ENCODE peak calls at places on chromosomes 4 and X, in eight cellular contexts. L is NCI-H2171 treated with DMSO at 0.1 percent for 48 hours; D is non-pigmented ciliary epithelial cell; N is fibroblast of the aortic adventitia; X is upper lobe of left lung; J is GM10248; Z is SJSA1; F is stimulated activated CD8-positive, alpha-beta memory T cell treated with anti-CD3 and anti-CD28 coated beads, Interleukin-4, amount 100 ng/mL, for 4 hours. H is an unnamed sample.

GRCh38 chr4:48831532-48832015 is 686 bp downstream of the OCIAD1 start:
- DNase-seq in L (no peak), D (no peak), N (no peak), X (no peak), J (no peak), Z (no peak), F (no peak), H (no peak)

GRCh38 chr4:125070869-125071268 is 243.9 kb upstream of the FAT4 start:
- DNase-seq in L (no peak), D (no peak), N (no peak), X (no peak), J (no peak), Z (no peak), F (no peak), H (no peak)

GRCh38 chr4:103091601-103092223 is 7.9 kb downstream of the BDH2 start:
- DNase-seq in L (peak), D (peak), N (peak), X (no peak), J (peak), Z (no peak), F (no peak), H (peak)

GRCh38 chrX:153794018-153794896 is at the start of the genes IDH3G and SSR4:
- DNase-seq in L (peak), D (peak), N (peak), X (peak), J (peak), Z (peak), F (peak), H (peak)

GRCh38 chrX:9538544-9539045 is 73.7 kb downstream of the TBL1X start:
- DNase-seq in L (peak), D (no peak), N (no peak), X (no peak), J (no peak), Z (no peak), F (no peak), H (no peak)

GRCh38 chrX:8845060-8845459 is 43.9 kb upstream of the FAM9A start:
- DNase-seq in L (no peak), D (no peak), N (peak), X (no peak), J (no peak), Z (no peak), F (no peak), H (no peak)

GRCh38 chrX:67693928-67694327 is 150.1 kb downstream of the AR start:
- DNase-seq in L (no peak), D (no peak), N (peak), X (no peak), J (no peak), Z (no peak), F (no peak), H (no peak)

GRCh38 chrX:6052111-6052745 is 176.4 kb downstream of the NLGN4X start:
- DNase-seq in L (peak), D (no peak), N (no peak), X (no peak), J (no peak), Z (no peak), F (no peak), H (no peak)

GRCh38 chrX:138928737-138929459 is 217.4 kb upstream of the FGF13 start:
- DNase-seq in L (no peak), D (no peak), N (no peak), X (no peak), J (no peak), Z (no peak), F (no peak), H (no peak)

GRCh38 chr4:8913121-8913857 is 41.6 kb upstream of the HMX1 start:
- DNase-seq in L (no peak), D (no peak), N (no peak), X (no peak), J (peak), Z (peak), F (no peak), H (peak)

GRCh38 chr4:26073886-26074560 is 160.0 kb downstream of the SMIM20 start:
- DNase-seq in L (no peak), D (no peak), N (no peak), X (no peak), J (no peak), Z (no peak), F (no peak), H (no peak)

GRCh38 chr4:53003959-53004358 is 141.8 kb downstream of the RASL11B start:
- DNase-seq in L (no peak), D (no peak), N (no peak), X (no peak), J (no peak), Z (no peak), F (no peak), H (no peak)

GRCh38 chr4:15004701-15005301 is 2.5 kb downstream of the CPEB2 start:
- DNase-seq in L (no peak), D (no peak), N (peak), X (peak), J (peak), Z (peak), F (no peak), H (no peak)

GRCh38 chrX:130165181-130165702 is 399 bp downstream of the AIFM1 start:
- DNase-seq in L (peak), D (no peak), N (peak), X (no peak), J (no peak), Z (peak), F (no peak), H (no peak)

GRCh38 chrX:47515941-47516649 is 33.1 kb upstream of the ZNF41 start:
- DNase-seq in L (no peak), D (no peak), N (no peak), X (no peak), J (no peak), Z (no peak), F (no peak), H (no peak)

GRCh38 chr4:71009796-71010588 is 16.5 kb downstream of the DCK start:
- DNase-seq in L (peak), D (no peak), N (peak), X (no peak), J (peak), Z (no peak), F (no peak), H (no peak)

GRCh38 chr4:186204103-186204559 is 12.8 kb downstream of the CYP4V2 start:
- DNase-seq in L (no peak), D (no peak), N (peak), X (no peak), J (no peak), Z (no peak), F (peak), H (peak)

GRCh38 chr4:153384160-153384559 is 39.7 kb downstream of the MND1 start:
- DNase-seq in L (no peak), D (no peak), N (no peak), X (no peak), J (no peak), Z (no peak), F (no peak), H (no peak)

GRCh38 chr4:82201303-82201702 is 172.5 kb downstream of the HNRNPD start:
- DNase-seq in L (no peak), D (peak), N (peak), X (no peak), J (no peak), Z (no peak), F (no peak), H (no peak)

GRCh38 chr4:159446266-159446976 is 343.5 kb downstream of the RAPGEF2 start:
- DNase-seq in L (peak), D (no peak), N (peak), X (no peak), J (peak), Z (peak), F (no peak), H (no peak)

GRCh38 chr4:16544251-16544721 is 318.0 kb upstream of the TAPT1 start:
- DNase-seq in L (no peak), D (no peak), N (peak), X (no peak), J (no peak), Z (no peak), F (no peak), H (no peak)

GRCh38 chr4:83364312-83364711 is 29.7 kb upstream of the HPSE start:
- DNase-seq in L (no peak), D (no peak), N (no peak), X (no peak), J (no peak), Z (no peak), F (no peak), H (no peak)

GRCh38 chr4:112277705-112278448 is 7.8 kb downstream of the TIFA start:
- DNase-seq in L (no peak), D (no peak), N (no peak), X (no peak), J (no peak), Z (no peak), F (no peak), H (no peak)

GRCh38 chr4:54645830-54646229 is 11.9 kb upstream of the KIT start:
- DNase-seq in L (no peak), D (no peak), N (no peak), X (no peak), J (no peak), Z (no peak), F (no peak), H (no peak)

GRCh38 chrX:68186552-68187262 is 246.6 kb downstream of the OPHN1 start:
- DNase-seq in L (no peak), D (no peak), N (peak), X (no peak), J (no peak), Z (no peak), F (no peak), H (no peak)

GRCh38 chr4:20881658-20882057 is 181.4 kb downstream of the PACRGL start:
- DNase-seq in L (no peak), D (no peak), N (no peak), X (no peak), J (no peak), Z (no peak), F (no peak), H (no peak)

GRCh38 chr4:150978738-150979575 is 36.1 kb downstream of the LRBA start:
- DNase-seq in L (no peak), D (no peak), N (no peak), X (no peak), J (no peak), Z (no peak), F (no peak), H (no peak)

GRCh38 chr4:6573986-6574746 is 823 bp upstream of the MAN2B2 start:
- DNase-seq in L (no peak), D (no peak), N (no peak), X (no peak), J (no peak), Z (no peak), F (no peak), H (no peak)

H was measured in central memory CD8-positive, alpha-beta T cell.